ENCODE peak calls at places on chromosome 14, in five cellular contexts. One of them, this sample, is unnamed.

GRCh38 chr14:84225243-84225642 is 1304.7 kb upstream of the FLRT2 start:
- DNase-seq in transverse colon: peak; percentile 16
- DNase-seq in foreskin fibroblast: peak; percentile 3
- DNase-seq in epithelial cell of esophagus: no peak
- DNase-seq in mammary epithelial cell: no peak
- DNase-seq in this sample: no peak

GRCh38 chr14:30573203-30573814 is 14.4 kb downstream of the G2E3 start:
- DNase-seq in epithelial cell of esophagus: peak; percentile 76
- DNase-seq in transverse colon: no peak
- DNase-seq in mammary epithelial cell: peak; percentile 73
- DNase-seq in foreskin fibroblast: no peak
- DNase-seq in this sample: no peak

GRCh38 chr14:105945891-105946290 is 419.5 kb downstream of the TMEM121 start:
- DNase-seq in mammary epithelial cell: no peak
- DNase-seq in foreskin fibroblast: no peak
- DNase-seq in epithelial cell of esophagus: no peak
- DNase-seq in transverse colon: no peak
- DNase-seq in this sample: no peak

GRCh38 chr14:40204441-40205175 is 772.4 kb upstream of the FBXO33 start:
- DNase-seq in mammary epithelial cell: no peak
- DNase-seq in epithelial cell of esophagus: no peak
- DNase-seq in transverse colon: no peak
- DNase-seq in foreskin fibroblast: no peak
- DNase-seq in this sample: no peak

GRCh38 chr14:42110167-42110566 is 503.5 kb downstream of the LRFN5 start:
- DNase-seq in mammary epithelial cell: peak; percentile 14
- DNase-seq in epithelial cell of esophagus: peak; percentile 69
- DNase-seq in transverse colon: no peak
- DNase-seq in foreskin fibroblast: peak; percentile 62
- DNase-seq in this sample: no peak

GRCh38 chr14:31336646-31337045 is 83.7 kb downstream of the HEATR5A start:
- DNase-seq in transverse colon: no peak
- DNase-seq in foreskin fibroblast: peak; percentile 45
- DNase-seq in epithelial cell of esophagus: peak; percentile 94
- DNase-seq in mammary epithelial cell: peak; percentile 72
- DNase-seq in this sample: no peak

GRCh38 chr14:24077086-24077485 is 5.7 kb downstream of the CPNE6 start:
- DNase-seq in transverse colon: no peak
- DNase-seq in foreskin fibroblast: no peak
- DNase-seq in epithelial cell of esophagus: no peak
- DNase-seq in mammary epithelial cell: no peak
- DNase-seq in this sample: no peak

GRCh38 chr14:103118019-103118662 is 5.1 kb upstream of the TNFAIP2 start:
- DNase-seq in transverse colon: peak; percentile 55
- DNase-seq in foreskin fibroblast: no peak
- DNase-seq in mammary epithelial cell: no peak
- DNase-seq in epithelial cell of esophagus: no peak
- DNase-seq in this sample: no peak

GRCh38 chr14:89654998-89655397 is 238.0 kb upstream of the FOXN3 start:
- DNase-seq in epithelial cell of esophagus: no peak
- DNase-seq in transverse colon: no peak
- DNase-seq in foreskin fibroblast: no peak
- DNase-seq in mammary epithelial cell: no peak
- DNase-seq in this sample: no peak

GRCh38 chr14:22821193-22822016 is 6.2 kb upstream of the SLC7A7 start:
- DNase-seq in foreskin fibroblast: no peak
- DNase-seq in mammary epithelial cell: no peak
- DNase-seq in epithelial cell of esophagus: no peak
- DNase-seq in transverse colon: no peak
- DNase-seq in this sample: peak; percentile 42

GRCh38 chr14:35121887-35122695 is at the start of the genes PPP2R3C and PRORP:
- DNase-seq in transverse colon: peak; percentile 93
- DNase-seq in foreskin fibroblast: peak; percentile 86
- DNase-seq in epithelial cell of esophagus: peak; percentile 99
- DNase-seq in mammary epithelial cell: peak; percentile 99
- DNase-seq in this sample: peak; percentile 92

GRCh38 chr14:105156414-105157375 is 11.9 kb downstream of the JAG2 start:
- DNase-seq in epithelial cell of esophagus: no peak
- DNase-seq in mammary epithelial cell: no peak
- DNase-seq in foreskin fibroblast: no peak
- DNase-seq in transverse colon: no peak
- DNase-seq in this sample: no peak

GRCh38 chr14:103549361-103550311 is 12.8 kb downstream of the BAG5 start:
- DNase-seq in foreskin fibroblast: no peak
- DNase-seq in epithelial cell of esophagus: no peak
- DNase-seq in transverse colon: no peak
- DNase-seq in mammary epithelial cell: no peak
- DNase-seq in this sample: no peak

GRCh38 chr14:23633160-23633701 is 2.9 kb upstream of the DHRS2 start:
- DNase-seq in mammary epithelial cell: no peak
- DNase-seq in transverse colon: no peak
- DNase-seq in foreskin fibroblast: no peak
- DNase-seq in epithelial cell of esophagus: peak; percentile 28
- DNase-seq in this sample: no peak

GRCh38 chr14:90820958-90821357 is 4.7 kb upstream of the TTC7B start:
- DNase-seq in epithelial cell of esophagus: peak; percentile 94
- DNase-seq in foreskin fibroblast: peak; percentile 21
- DNase-seq in transverse colon: peak; percentile 27
- DNase-seq in mammary epithelial cell: peak; percentile 92
- DNase-seq in this sample: peak; percentile 43

GRCh38 chr14:76376001-76376404 is at the start of gene ESRRB:
- DNase-seq in mammary epithelial cell: peak; percentile 11
- DNase-seq in foreskin fibroblast: no peak
- DNase-seq in epithelial cell of esophagus: no peak
- DNase-seq in transverse colon: no peak
- DNase-seq in this sample: no peak

GRCh38 chr14:80784824-80785223 is 156.7 kb downstream of the CEP128 start:
- DNase-seq in mammary epithelial cell: no peak
- DNase-seq in transverse colon: no peak
- DNase-seq in foreskin fibroblast: no peak
- DNase-seq in epithelial cell of esophagus: no peak
- DNase-seq in this sample: no peak

GRCh38 chr14:29282169-29282568 is 515.6 kb downstream of the FOXG1 start:
- DNase-seq in epithelial cell of esophagus: peak; percentile 4
- DNase-seq in foreskin fibroblast: no peak
- DNase-seq in transverse colon: no peak
- DNase-seq in mammary epithelial cell: no peak
- DNase-seq in this sample: no peak